ENCODE peak calls at places on chromosomes 3 and 15, in nine cellular contexts. K is NCI-H1092 treated with DMSO at 0.1 percent for 48 hours, L is NCI-H524, R is mesenteric fat pad, T is RKO, F is lower lobe of right lung, D is left lung, N is hepatic stellate cell, E is aorta. O is an unnamed sample.

GRCh38 chr3:15858547-15859506 is 61.0 kb upstream of the ANKRD28 start:
- DNase-seq in E (peak), F (peak), K (peak), N (peak), T (peak), L (peak), R (no peak), D (peak), O (peak)

GRCh38 chr3:25007974-25008658 is 419.9 kb upstream of the RARB start:
- DNase-seq in F (no peak), N (no peak), E (no peak), D (no peak), R (no peak), L (no peak), K (no peak), T (no peak), O (no peak)

GRCh38 chr15:100926971-100927756 is 8.0 kb downstream of the LRRK1 start:
- DNase-seq in L (no peak), F (no peak), K (no peak), T (no peak), E (no peak), D (no peak), R (no peak), N (no peak), O (no peak)

GRCh38 chr3:151003024-151003771 is 30.7 kb upstream of the CLRN1 start:
- DNase-seq in R (no peak), D (no peak), L (no peak), F (no peak), E (no peak), T (peak), N (no peak), K (no peak), O (no peak)

GRCh38 chr3:101850327-101851048 is 1.2 kb downstream of the NFKBIZ start:
- DNase-seq in R (no peak), N (peak), K (no peak), L (peak), D (no peak), F (no peak), E (no peak), T (peak), O (peak)

GRCh38 chr3:143972495-143973351 is 1.1 kb downstream of the DIPK2A start:
- DNase-seq in D (peak), L (peak), E (peak), N (peak), T (peak), R (peak), F (peak), K (peak), O (peak)

GRCh38 chr3:67654099-67654831 is at the start of gene SUCLG2:
- DNase-seq in N (peak), E (peak), R (peak), T (peak), K (peak), L (peak), F (peak), D (peak), O (peak)

GRCh38 chr3:65935724-65936123 is 103.0 kb downstream of the MAGI1 start:
- DNase-seq in F (no peak), T (no peak), N (no peak), R (no peak), K (no peak), D (no peak), E (no peak), L (no peak), O (no peak)

GRCh38 chr3:124565013-124565412 is 165.2 kb upstream of the UMPS start:
- DNase-seq in K (peak), T (peak), L (peak), D (no peak), R (peak), N (peak), F (peak), E (peak), O (peak)

GRCh38 chr15:68609618-68610017 is 30.8 kb downstream of the CORO2B start:
- DNase-seq in D (peak), N (no peak), L (no peak), F (no peak), R (no peak), E (peak), K (no peak), T (no peak), O (no peak)

GRCh38 chr15:101327147-101327740 is 32.2 kb upstream of the SNRPA1 start:
- DNase-seq in R (no peak), F (no peak), L (no peak), D (no peak), K (no peak), E (no peak), T (no peak), N (no peak), O (no peak)

GRCh38 chr3:30659270-30660127 is 53.1 kb downstream of the TGFBR2 start:
- DNase-seq in R (no peak), E (no peak), N (peak), L (no peak), T (peak), K (no peak), D (no peak), F (no peak), O (peak)

GRCh38 chr3:67400476-67400875 is 253.9 kb downstream of the SUCLG2 start:
- DNase-seq in K (no peak), T (no peak), F (no peak), R (no peak), E (no peak), D (no peak), L (no peak), N (no peak), O (no peak)

GRCh38 chr3:12966847-12967750 is 106.1 kb downstream of the IQSEC1 start:
- DNase-seq in N (peak), F (peak), R (no peak), T (peak), L (no peak), E (no peak), D (no peak), K (no peak), O (peak)

GRCh38 chr3:38247366-38248035 is 18.1 kb upstream of the SLC22A13 start:
- DNase-seq in L (peak), D (no peak), T (peak), N (peak), E (no peak), R (no peak), F (no peak), K (peak), O (peak)

GRCh38 chr3:54304867-54305266 is 182.5 kb downstream of the CACNA2D3 start:
- DNase-seq in R (no peak), L (no peak), T (no peak), F (no peak), D (no peak), E (no peak), N (no peak), K (peak), O (no peak)

GRCh38 chr3:87309601-87310000 is 33.2 kb upstream of the POU1F1 start:
- DNase-seq in F (no peak), L (no peak), K (no peak), R (no peak), E (no peak), T (no peak), D (no peak), N (no peak), O (no peak)

GRCh38 chr3:150311156-150311555 is 96.9 kb upstream of the TSC22D2 start:
- DNase-seq in T (no peak), R (no peak), D (no peak), F (no peak), N (no peak), L (no peak), E (no peak), K (no peak), O (no peak)

GRCh38 chr3:197878427-197878826 is 71.6 kb upstream of the RPL35A start:
- DNase-seq in T (no peak), N (no peak), D (no peak), K (no peak), F (peak), R (no peak), L (no peak), E (peak), O (no peak)

GRCh38 chr3:111311709-111312235 is 230.2 kb upstream of the CD96 start:
- DNase-seq in F (no peak), N (no peak), K (no peak), L (no peak), D (no peak), E (no peak), T (no peak), R (no peak), O (no peak)

GRCh38 chr3:58323795-58324674 is 8.7 kb upstream of the PXK start:
- DNase-seq in D (no peak), F (no peak), R (no peak), L (no peak), T (no peak), K (no peak), E (no peak), N (no peak), O (no peak)

GRCh38 chr3:66638717-66639116 is 137.9 kb upstream of the LRIG1 start:
- DNase-seq in T (no peak), E (no peak), D (no peak), R (no peak), L (no peak), F (no peak), N (no peak), K (no peak), O (no peak)

GRCh38 chr3:63921741-63922482 is 9.7 kb upstream of the SCAANT1 start:
- DNase-seq in T (no peak), D (no peak), F (no peak), N (no peak), K (no peak), E (no peak), R (no peak), L (no peak), O (no peak)

GRCh38 chr3:176554791-176555330 is 642.4 kb downstream of the TBL1XR1 start:
- DNase-seq in R (no peak), D (no peak), K (no peak), E (no peak), N (no peak), L (no peak), T (no peak), F (no peak), O (no peak)

GRCh38 chr3:127449489-127450212 is 140.9 kb downstream of the TPRA1 start:
- DNase-seq in D (no peak), N (no peak), F (no peak), T (no peak), L (no peak), R (no peak), K (no peak), E (no peak), O (no peak)

GRCh38 chr3:119891944-119892721 is 110.2 kb downstream of the NR1I2 start:
- DNase-seq in F (no peak), K (peak), E (no peak), T (peak), D (no peak), L (peak), R (no peak), N (peak), O (peak)